ENCODE peak calls at places on chromosome 14, in nine cellular contexts. One of them, this sample, is unnamed.

GRCh38 chr14:104872469-104873341 is 7.6 kb downstream of the CEP170B start:
- DNase-seq in astrocyte of the spinal cord: no peak
- DNase-seq in esophagus muscularis mucosa: no peak
- DNase-seq in right lobe of liver: peak
- DNase-seq in mucosa of descending colon: peak
- DNase-seq in coronary artery: no peak
- DNase-seq in GM13977: no peak
- DNase-seq in body of pancreas: peak
- DNase-seq in GM23338: peak
- DNase-seq in this sample: no peak

GRCh38 chr14:104442107-104442551 is 137.4 kb upstream of the C14orf180 start:
- DNase-seq in astrocyte of the spinal cord: no peak
- DNase-seq in body of pancreas: no peak
- DNase-seq in GM13977: no peak
- DNase-seq in esophagus muscularis mucosa: peak
- DNase-seq in GM23338: no peak
- DNase-seq in coronary artery: peak
- DNase-seq in right lobe of liver: no peak
- DNase-seq in mucosa of descending colon: no peak
- DNase-seq in this sample: no peak

GRCh38 chr14:79820866-79821535 is 390.3 kb downstream of the DIO2 start:
- DNase-seq in astrocyte of the spinal cord: no peak
- DNase-seq in coronary artery: no peak
- DNase-seq in mucosa of descending colon: no peak
- DNase-seq in right lobe of liver: no peak
- DNase-seq in esophagus muscularis mucosa: no peak
- DNase-seq in GM23338: no peak
- DNase-seq in body of pancreas: no peak
- DNase-seq in GM13977: no peak
- DNase-seq in this sample: no peak

GRCh38 chr14:61296707-61297502 is 15.8 kb upstream of the TMEM30B start:
- DNase-seq in right lobe of liver: no peak
- DNase-seq in GM23338: peak
- DNase-seq in mucosa of descending colon: no peak
- DNase-seq in body of pancreas: no peak
- DNase-seq in esophagus muscularis mucosa: peak
- DNase-seq in GM13977: no peak
- DNase-seq in coronary artery: no peak
- DNase-seq in astrocyte of the spinal cord: peak
- DNase-seq in this sample: no peak

GRCh38 chr14:102525213-102526143 is 15.9 kb upstream of the ANKRD9 start:
- DNase-seq in GM23338: no peak
- DNase-seq in body of pancreas: no peak
- DNase-seq in mucosa of descending colon: peak
- DNase-seq in GM13977: no peak
- DNase-seq in esophagus muscularis mucosa: no peak
- DNase-seq in coronary artery: peak
- DNase-seq in astrocyte of the spinal cord: peak
- DNase-seq in right lobe of liver: no peak
- DNase-seq in this sample: peak

GRCh38 chr14:90651976-90652560 is 164.2 kb downstream of the TTC7B start:
- DNase-seq in astrocyte of the spinal cord: no peak
- DNase-seq in GM23338: no peak
- DNase-seq in mucosa of descending colon: no peak
- DNase-seq in body of pancreas: no peak
- DNase-seq in GM13977: no peak
- DNase-seq in right lobe of liver: no peak
- DNase-seq in esophagus muscularis mucosa: no peak
- DNase-seq in coronary artery: no peak
- DNase-seq in this sample: no peak

GRCh38 chr14:92041203-92041602 is 1.3 kb upstream of the TRIP11 start:
- DNase-seq in GM23338: no peak
- DNase-seq in coronary artery: no peak
- DNase-seq in astrocyte of the spinal cord: no peak
- DNase-seq in right lobe of liver: no peak
- DNase-seq in esophagus muscularis mucosa: no peak
- DNase-seq in body of pancreas: peak
- DNase-seq in mucosa of descending colon: no peak
- DNase-seq in GM13977: no peak
- DNase-seq in this sample: no peak

GRCh38 chr14:93784878-93785277 is 3.4 kb downstream of the PRIMA1 start:
- DNase-seq in mucosa of descending colon: no peak
- DNase-seq in body of pancreas: no peak
- DNase-seq in GM13977: no peak
- DNase-seq in coronary artery: no peak
- DNase-seq in astrocyte of the spinal cord: no peak
- DNase-seq in GM23338: no peak
- DNase-seq in right lobe of liver: no peak
- DNase-seq in esophagus muscularis mucosa: no peak
- DNase-seq in this sample: no peak

GRCh38 chr14:71232506-71232905 is 325.2 kb downstream of the PCNX1 start:
- DNase-seq in body of pancreas: no peak
- DNase-seq in astrocyte of the spinal cord: no peak
- DNase-seq in coronary artery: no peak
- DNase-seq in GM23338: no peak
- DNase-seq in esophagus muscularis mucosa: no peak
- DNase-seq in mucosa of descending colon: no peak
- DNase-seq in GM13977: no peak
- DNase-seq in right lobe of liver: no peak
- DNase-seq in this sample: no peak

GRCh38 chr14:39241637-39242036 is 7.9 kb downstream of the MIA2 start:
- DNase-seq in GM13977: no peak
- DNase-seq in GM23338: no peak
- DNase-seq in mucosa of descending colon: no peak
- DNase-seq in right lobe of liver: no peak
- DNase-seq in coronary artery: no peak
- DNase-seq in astrocyte of the spinal cord: no peak
- DNase-seq in esophagus muscularis mucosa: no peak
- DNase-seq in body of pancreas: no peak
- DNase-seq in this sample: no peak

GRCh38 chr14:101470266-101470665 is 91.0 kb upstream of the DIO3 start:
- DNase-seq in coronary artery: peak
- DNase-seq in astrocyte of the spinal cord: no peak
- DNase-seq in GM13977: no peak
- DNase-seq in esophagus muscularis mucosa: no peak
- DNase-seq in right lobe of liver: peak
- DNase-seq in body of pancreas: no peak
- DNase-seq in GM23338: no peak
- DNase-seq in mucosa of descending colon: no peak
- DNase-seq in this sample: no peak

GRCh38 chr14:91873476-91874265 is 6.3 kb upstream of the TC2N start:
- DNase-seq in mucosa of descending colon: peak
- DNase-seq in astrocyte of the spinal cord: no peak
- DNase-seq in coronary artery: no peak
- DNase-seq in GM23338: no peak
- DNase-seq in esophagus muscularis mucosa: no peak
- DNase-seq in right lobe of liver: no peak
- DNase-seq in GM13977: peak
- DNase-seq in body of pancreas: peak
- DNase-seq in this sample: peak

GRCh38 chr14:25406818-25407217 is 356.9 kb upstream of the STXBP6 start:
- DNase-seq in esophagus muscularis mucosa: no peak
- DNase-seq in body of pancreas: no peak
- DNase-seq in GM13977: no peak
- DNase-seq in right lobe of liver: no peak
- DNase-seq in coronary artery: no peak
- DNase-seq in GM23338: peak
- DNase-seq in mucosa of descending colon: no peak
- DNase-seq in astrocyte of the spinal cord: no peak
- DNase-seq in this sample: peak

GRCh38 chr14:25413058-25413457 is 363.1 kb upstream of the STXBP6 start:
- DNase-seq in mucosa of descending colon: no peak
- DNase-seq in coronary artery: no peak
- DNase-seq in GM23338: no peak
- DNase-seq in GM13977: no peak
- DNase-seq in right lobe of liver: no peak
- DNase-seq in astrocyte of the spinal cord: no peak
- DNase-seq in body of pancreas: no peak
- DNase-seq in esophagus muscularis mucosa: no peak
- DNase-seq in this sample: no peak

GRCh38 chr14:25411933-25412757 is 362.2 kb upstream of the STXBP6 start:
- DNase-seq in mucosa of descending colon: no peak
- DNase-seq in body of pancreas: no peak
- DNase-seq in esophagus muscularis mucosa: no peak
- DNase-seq in GM23338: peak
- DNase-seq in astrocyte of the spinal cord: peak
- DNase-seq in coronary artery: no peak
- DNase-seq in right lobe of liver: no peak
- DNase-seq in GM13977: no peak
- DNase-seq in this sample: no peak
- TF ChIP-seq CTCF in mucosa of descending colon: no peak
- TF ChIP-seq CTCF in body of pancreas: no peak
- TF ChIP-seq CTCF in esophagus muscularis mucosa: peak
- TF ChIP-seq CTCF in GM23338: peak
- TF ChIP-seq CTCF in astrocyte of the spinal cord: no peak
- TF ChIP-seq CTCF in coronary artery: no peak
- TF ChIP-seq CTCF in right lobe of liver: no peak
- TF ChIP-seq CTCF in GM13977: peak
- TF ChIP-seq CTCF in this sample: peak

DNA sequence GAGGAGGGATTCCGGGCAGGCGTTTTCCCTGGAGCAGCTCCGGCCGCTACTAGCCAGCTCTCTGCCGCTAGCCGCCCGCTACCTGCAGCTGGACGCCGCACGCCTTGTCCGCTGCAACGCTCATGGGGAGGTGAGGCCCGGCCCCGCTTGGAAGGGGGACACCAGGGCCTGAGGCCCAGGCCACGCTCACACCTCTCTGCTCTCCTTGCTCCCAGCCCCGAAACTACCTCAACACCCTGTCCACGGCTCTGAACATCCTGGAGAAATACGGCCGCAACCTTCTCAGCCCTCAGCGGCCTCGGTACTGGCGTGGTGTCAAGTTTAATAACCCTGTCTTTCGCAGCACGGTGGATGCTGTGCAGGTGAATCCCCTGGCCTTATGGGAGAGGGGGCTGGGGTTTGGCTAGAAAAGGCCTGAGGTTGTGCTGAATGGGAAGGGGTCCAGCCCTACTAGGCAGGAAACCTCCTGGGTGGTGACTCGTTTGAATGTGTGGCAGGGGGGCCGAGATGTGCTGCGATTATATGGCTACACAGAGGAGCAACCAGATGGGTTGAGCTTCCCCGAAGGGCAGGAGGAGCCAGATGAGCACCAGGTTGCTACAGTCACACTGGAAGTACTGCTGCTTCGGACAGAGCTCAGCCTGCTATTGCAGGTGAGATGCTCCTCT is 597 bp downstream of the RNF31 start:
- DNase-seq in GM13977: no peak
- DNase-seq in esophagus muscularis mucosa: no peak
- DNase-seq in mucosa of descending colon: no peak
- DNase-seq in GM23338: no peak
- DNase-seq in coronary artery: no peak
- DNase-seq in astrocyte of the spinal cord: no peak
- DNase-seq in right lobe of liver: no peak
- DNase-seq in body of pancreas: no peak
- DNase-seq in this sample: no peak
- TF ChIP-seq CTCF in GM13977: no peak
- TF ChIP-seq CTCF in esophagus muscularis mucosa: no peak
- TF ChIP-seq CTCF in mucosa of descending colon: no peak
- TF ChIP-seq CTCF in GM23338: no peak
- TF ChIP-seq CTCF in coronary artery: no peak
- TF ChIP-seq CTCF in astrocyte of the spinal cord: no peak
- TF ChIP-seq CTCF in right lobe of liver: no peak
- TF ChIP-seq CTCF in body of pancreas: no peak
- TF ChIP-seq CTCF in this sample: no peak

GRCh38 chr14:73742520-73743238 is 28.5 kb upstream of the PNMA1 start:
- DNase-seq in right lobe of liver: no peak
- DNase-seq in mucosa of descending colon: no peak
- DNase-seq in GM13977: no peak
- DNase-seq in body of pancreas: no peak
- DNase-seq in astrocyte of the spinal cord: no peak
- DNase-seq in coronary artery: peak
- DNase-seq in GM23338: no peak
- DNase-seq in esophagus muscularis mucosa: no peak
- DNase-seq in this sample: peak

GRCh38 chr14:73740921-73741326 is 26.7 kb upstream of the PNMA1 start:
- DNase-seq in esophagus muscularis mucosa: no peak
- DNase-seq in mucosa of descending colon: peak
- DNase-seq in GM13977: no peak
- DNase-seq in body of pancreas: peak
- DNase-seq in astrocyte of the spinal cord: peak
- DNase-seq in right lobe of liver: peak
- DNase-seq in coronary artery: peak
- DNase-seq in GM23338: peak
- DNase-seq in this sample: no peak

GRCh38 chr14:73743431-73743931 is 29.3 kb upstream of the PNMA1 start:
- DNase-seq in GM13977: no peak
- DNase-seq in GM23338: no peak
- DNase-seq in astrocyte of the spinal cord: no peak
- DNase-seq in esophagus muscularis mucosa: no peak
- DNase-seq in right lobe of liver: peak
- DNase-seq in body of pancreas: no peak
- DNase-seq in coronary artery: peak
- DNase-seq in mucosa of descending colon: peak
- DNase-seq in this sample: peak

GRCh38 chr14:73741386-73741875 is 27.2 kb upstream of the PNMA1 start:
- DNase-seq in GM23338: peak
- DNase-seq in coronary artery: no peak
- DNase-seq in GM13977: peak
- DNase-seq in esophagus muscularis mucosa: no peak
- DNase-seq in body of pancreas: peak
- DNase-seq in astrocyte of the spinal cord: peak
- DNase-seq in mucosa of descending colon: peak
- DNase-seq in right lobe of liver: peak
- DNase-seq in this sample: peak

GRCh38 chr14:73741876-73742519 is 27.8 kb upstream of the PNMA1 start:
- DNase-seq in esophagus muscularis mucosa: no peak
- DNase-seq in right lobe of liver: peak
- DNase-seq in astrocyte of the spinal cord: peak
- DNase-seq in GM13977: no peak
- DNase-seq in body of pancreas: no peak
- DNase-seq in mucosa of descending colon: peak
- DNase-seq in GM23338: no peak
- DNase-seq in coronary artery: no peak
- DNase-seq in this sample: peak
- TF ChIP-seq CTCF in esophagus muscularis mucosa: no peak
- TF ChIP-seq CTCF in right lobe of liver: no peak
- TF ChIP-seq CTCF in astrocyte of the spinal cord: no peak
- TF ChIP-seq CTCF in GM13977: no peak
- TF ChIP-seq CTCF in body of pancreas: no peak
- TF ChIP-seq CTCF in mucosa of descending colon: no peak
- TF ChIP-seq CTCF in GM23338: no peak
- TF ChIP-seq CTCF in coronary artery: no peak
- TF ChIP-seq CTCF in this sample: no peak

DNA sequence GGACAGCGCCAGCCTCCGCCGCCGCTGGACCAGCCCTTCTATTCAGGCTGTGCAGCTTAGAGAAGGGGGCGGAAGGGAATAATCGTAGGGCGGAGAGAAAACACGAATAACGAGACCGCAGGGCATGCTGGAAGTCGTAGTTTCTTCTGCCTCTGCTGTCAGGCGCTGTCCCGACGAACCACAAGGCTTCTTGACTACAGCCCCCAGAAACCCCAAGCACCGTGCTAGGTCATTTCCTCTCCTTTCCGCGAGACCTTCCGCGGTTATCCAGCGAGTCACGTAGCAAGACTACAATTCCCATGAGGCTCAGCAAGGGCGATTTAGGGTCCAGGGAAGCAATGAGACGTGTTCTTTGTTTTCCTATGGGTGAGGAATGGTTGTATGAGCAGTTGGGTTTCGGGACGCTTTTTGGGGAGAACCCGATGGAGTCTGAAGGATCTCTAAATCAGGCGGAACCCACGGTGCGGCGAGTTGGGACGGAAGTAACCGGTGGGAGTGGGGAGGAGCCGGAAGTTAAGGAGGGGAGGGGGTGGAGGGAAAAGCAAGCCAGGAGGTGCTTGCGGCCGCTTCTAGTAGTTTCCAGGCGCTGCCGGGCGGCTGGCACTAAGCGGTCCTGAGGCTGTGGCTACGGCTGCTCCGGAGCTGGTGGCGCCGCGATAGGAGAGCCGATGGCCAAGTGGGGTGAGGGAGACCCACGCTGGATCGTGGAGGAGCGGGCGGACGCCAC is at the start of the genes AHSA1 and VIPAS39:
- DNase-seq in coronary artery: peak
- DNase-seq in GM13977: peak
- DNase-seq in mucosa of descending colon: peak
- DNase-seq in GM23338: peak
- DNase-seq in esophagus muscularis mucosa: peak
- DNase-seq in body of pancreas: peak
- DNase-seq in right lobe of liver: peak
- DNase-seq in astrocyte of the spinal cord: peak
- DNase-seq in this sample: peak
- TF ChIP-seq CTCF in coronary artery: no peak
- TF ChIP-seq CTCF in GM13977: no peak
- TF ChIP-seq CTCF in mucosa of descending colon: no peak
- TF ChIP-seq CTCF in GM23338: no peak
- TF ChIP-seq CTCF in esophagus muscularis mucosa: no peak
- TF ChIP-seq CTCF in body of pancreas: no peak
- TF ChIP-seq CTCF in right lobe of liver: no peak
- TF ChIP-seq CTCF in astrocyte of the spinal cord: no peak
- TF ChIP-seq CTCF in this sample: no peak